ENCODE peak calls at places on chromosomes 12 and 14, in eight cellular contexts. One of them, this sample, is unnamed.

GRCh38 chr14:94110552-94111181 is at the start of gene IFI27:
- DNase-seq in HTR-8/SVneo: no peak
- DNase-seq in ureter: peak
- DNase-seq in T-helper 2 cell: no peak
- DNase-seq in HFF-Myc: no peak
- DNase-seq in hepatic stellate cell: peak
- DNase-seq in neural crest cell: no peak
- DNase-seq in germinal center: no peak
- DNase-seq in this sample: no peak

GRCh38 chr12:27545666-27546065 is 21.7 kb downstream of the PPFIBP1 start:
- DNase-seq in HTR-8/SVneo: no peak
- DNase-seq in ureter: no peak
- DNase-seq in T-helper 2 cell: no peak
- DNase-seq in HFF-Myc: no peak
- DNase-seq in hepatic stellate cell: no peak
- DNase-seq in neural crest cell: no peak
- DNase-seq in germinal center: no peak
- DNase-seq in this sample: no peak

GRCh38 chr14:32980887-32981501 is 42.3 kb downstream of the NPAS3 start:
- DNase-seq in HTR-8/SVneo: no peak
- DNase-seq in ureter: no peak
- DNase-seq in T-helper 2 cell: no peak
- DNase-seq in HFF-Myc: no peak
- DNase-seq in hepatic stellate cell: no peak
- DNase-seq in neural crest cell: no peak
- DNase-seq in germinal center: no peak
- DNase-seq in this sample: no peak

GRCh38 chr14:43449291-43449690 is 1057.8 kb downstream of the FSCB start:
- DNase-seq in HTR-8/SVneo: no peak
- DNase-seq in ureter: no peak
- DNase-seq in T-helper 2 cell: no peak
- DNase-seq in HFF-Myc: no peak
- DNase-seq in hepatic stellate cell: no peak
- DNase-seq in neural crest cell: no peak
- DNase-seq in germinal center: no peak
- DNase-seq in this sample: no peak

GRCh38 chr12:127334324-127334723 is 932.6 kb upstream of the TMEM132C start:
- DNase-seq in HTR-8/SVneo: no peak
- DNase-seq in ureter: no peak
- DNase-seq in T-helper 2 cell: no peak
- DNase-seq in HFF-Myc: no peak
- DNase-seq in hepatic stellate cell: no peak
- DNase-seq in neural crest cell: no peak
- DNase-seq in germinal center: no peak
- DNase-seq in this sample: no peak

GRCh38 chr14:72793154-72793725 is 100.7 kb downstream of the DPF3 start:
- DNase-seq in HTR-8/SVneo: no peak
- DNase-seq in ureter: no peak
- DNase-seq in T-helper 2 cell: no peak
- DNase-seq in HFF-Myc: no peak
- DNase-seq in hepatic stellate cell: no peak
- DNase-seq in neural crest cell: no peak
- DNase-seq in germinal center: no peak
- DNase-seq in this sample: no peak

GRCh38 chr12:43198608-43199007 is 353.4 kb downstream of the ADAMTS20 start:
- DNase-seq in HTR-8/SVneo: no peak
- DNase-seq in ureter: no peak
- DNase-seq in T-helper 2 cell: no peak
- DNase-seq in HFF-Myc: no peak
- DNase-seq in hepatic stellate cell: no peak
- DNase-seq in neural crest cell: no peak
- DNase-seq in germinal center: no peak
- DNase-seq in this sample: no peak

GRCh38 chr14:52609445-52610044 is 56.9 kb downstream of the GPR137C start:
- DNase-seq in HTR-8/SVneo: no peak
- DNase-seq in ureter: no peak
- DNase-seq in T-helper 2 cell: no peak
- DNase-seq in HFF-Myc: no peak
- DNase-seq in hepatic stellate cell: no peak
- DNase-seq in neural crest cell: no peak
- DNase-seq in germinal center: no peak
- DNase-seq in this sample: no peak

GRCh38 chr12:106181416-106182114 is 42.8 kb upstream of the NUAK1 start:
- DNase-seq in HTR-8/SVneo: no peak
- DNase-seq in ureter: no peak
- DNase-seq in T-helper 2 cell: no peak
- DNase-seq in HFF-Myc: no peak
- DNase-seq in hepatic stellate cell: no peak
- DNase-seq in neural crest cell: no peak
- DNase-seq in germinal center: no peak
- DNase-seq in this sample: no peak